ENCODE peak calls at places on chromosomes 13 and 19, in nine cellular contexts. T is HCT116, D is GM23338, M is GM23248, W is OCI-LY7, G is neural progenitor cell, L is SK-N-SH, A is hepatocyte, Y is MM.1S. R is an unnamed sample.

GRCh38 chr19:39335168-39335567 is 675 bp downstream of the GMFG start:
- DNase-seq in T (no peak), D (no peak), M (no peak), W (no peak), G (no peak), L (peak; percentile 14), A (no peak), Y (no peak), R (no peak)

GRCh38 chr13:95133498-95133897 is 167.8 kb downstream of the ABCC4 start:
- DNase-seq in T (no peak), D (no peak), M (no peak), W (no peak), G (no peak), L (no peak), A (no peak), Y (no peak), R (no peak)

GRCh38 chr13:113880651-113881611 is 17.1 kb upstream of the GAS6 start:
- DNase-seq in T (no peak), D (no peak), M (no peak), W (no peak), G (no peak), L (no peak), A (no peak), Y (peak; percentile 89), R (no peak)

GRCh38 chr13:93794197-93794885 is 567.7 kb downstream of the GPC6 start:
- DNase-seq in T (no peak), D (no peak), M (peak; percentile 8), W (no peak), G (no peak), L (no peak), A (no peak), Y (peak; percentile 69), R (no peak)

GRCh38 chr13:35489050-35489449 is 12.6 kb upstream of the MAB21L1 start:
- DNase-seq in T (no peak), D (no peak), M (no peak), W (no peak), G (no peak), L (no peak), A (no peak), Y (no peak), R (no peak)

GRCh38 chr19:40592170-40592569 is 9.0 kb upstream of the LTBP4 start:
- DNase-seq in T (no peak), D (peak; percentile 89), M (peak; percentile 63), W (peak; percentile 79), G (peak; percentile 44), L (peak; percentile 58), A (no peak), Y (peak; percentile 73), R (peak; percentile 64)

GRCh38 chr19:18017275-18018083 is 9.5 kb downstream of the ARRDC2 start:
- DNase-seq in T (no peak), D (no peak), M (no peak), W (no peak), G (no peak), L (no peak), A (no peak), Y (no peak), R (no peak)

GRCh38 chr19:19652482-19653295 is 9.2 kb upstream of the GMIP start:
- DNase-seq in T (no peak), D (no peak), M (peak; percentile 25), W (no peak), G (no peak), L (peak; percentile 25), A (peak; percentile 4), Y (no peak), R (peak; percentile 29)

GRCh38 chr13:97474581-97474980 is 40.6 kb downstream of the RAP2A start:
- DNase-seq in T (no peak), D (no peak), M (no peak), W (no peak), G (no peak), L (no peak), A (no peak), Y (no peak), R (no peak)

GRCh38 chr13:100506600-100507422 is 81.8 kb downstream of the GGACT start:
- DNase-seq in T (no peak), D (no peak), M (no peak), W (no peak), G (no peak), L (no peak), A (no peak), Y (no peak), R (no peak)

GRCh38 chr19:2072757-2073551 is 21.9 kb upstream of the MKNK2 start:
- DNase-seq in T (no peak), D (no peak), M (no peak), W (no peak), G (no peak), L (peak; percentile 6), A (no peak), Y (no peak), R (no peak)

GRCh38 chr19:13022859-13023636 is 27.8 kb downstream of the NFIX start:
- DNase-seq in T (no peak), D (peak; percentile 77), M (peak; percentile 96), W (no peak), G (peak; percentile 77), L (peak; percentile 87), A (peak; percentile 78), Y (peak; percentile 73), R (peak; percentile 94)

GRCh38 chr13:91158015-91158390 is 189.5 kb upstream of the MIR17HG start:
- DNase-seq in T (no peak), D (no peak), M (no peak), W (no peak), G (no peak), L (no peak), A (no peak), Y (no peak), R (peak; percentile 15)

GRCh38 chr13:34578471-34578870 is 363.6 kb upstream of the NBEA start:
- DNase-seq in T (no peak), D (no peak), M (peak; percentile 50), W (no peak), G (no peak), L (no peak), A (no peak), Y (no peak), R (peak; percentile 48)

GRCh38 chr13:97359181-97360057 is 74.5 kb upstream of the RAP2A start:
- DNase-seq in T (peak; percentile 44), D (peak; percentile 88), M (peak; percentile 90), W (peak; percentile 51), G (peak; percentile 80), L (peak; percentile 66), A (peak; percentile 85), Y (peak; percentile 47), R (peak; percentile 68)

GRCh38 chr13:35832551-35832950 is 298.6 kb downstream of the DCLK1 start:
- DNase-seq in T (no peak), D (no peak), M (no peak), W (no peak), G (no peak), L (no peak), A (no peak), Y (no peak), R (no peak)

DNA sequence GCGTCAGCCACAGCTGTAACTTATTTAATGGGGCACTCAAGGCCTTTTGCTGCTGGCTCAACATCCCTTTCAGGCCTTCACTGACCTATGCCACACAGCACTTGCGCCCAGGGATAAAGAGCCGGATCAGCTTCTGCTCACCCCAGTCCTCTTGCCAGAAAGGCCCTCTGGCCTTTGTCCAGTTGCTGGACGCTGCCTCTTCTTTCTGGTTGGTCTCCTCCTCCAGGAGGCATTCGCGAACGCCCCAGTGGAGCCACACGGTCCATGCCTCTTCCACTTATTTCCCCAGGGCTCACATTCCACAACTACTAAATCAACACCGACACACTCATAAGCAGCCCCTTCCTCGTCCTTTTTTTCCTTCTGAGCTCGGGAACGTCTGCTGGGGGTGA is 3.7 kb upstream of the ZNF329 start:
- DNase-seq in T (no peak), D (peak; percentile 46), M (peak; percentile 75), W (no peak), G (peak; percentile 62), L (no peak), A (peak; percentile 58), Y (no peak), R (no peak)
- TF ChIP-seq EZH2phosphoT487 in T (no peak), D (no peak), M (no peak), W (no peak), G (no peak), L (no peak), A (no peak), Y (no peak), R (no peak)

GRCh38 chr19:10882108-10882457 is 10.7 kb downstream of the CARM1 start:
- DNase-seq in T (no peak), D (no peak), M (no peak), W (no peak), G (no peak), L (no peak), A (no peak), Y (no peak), R (no peak)

GRCh38 chr19:10876459-10877240 is 5.3 kb downstream of the CARM1 start:
- DNase-seq in T (no peak), D (no peak), M (peak; percentile 31), W (no peak), G (no peak), L (no peak), A (no peak), Y (no peak), R (no peak)

GRCh38 chr19:10874019-10874418 is 2.7 kb downstream of the CARM1 start:
- DNase-seq in T (no peak), D (no peak), M (no peak), W (no peak), G (no peak), L (no peak), A (no peak), Y (no peak), R (peak; percentile 32)

GRCh38 chr19:10881403-10882107 is 10.2 kb downstream of the CARM1 start:
- DNase-seq in T (no peak), D (peak; percentile 58), M (no peak), W (no peak), G (peak; percentile 69), L (peak; percentile 45), A (no peak), Y (no peak), R (no peak)

DNA sequence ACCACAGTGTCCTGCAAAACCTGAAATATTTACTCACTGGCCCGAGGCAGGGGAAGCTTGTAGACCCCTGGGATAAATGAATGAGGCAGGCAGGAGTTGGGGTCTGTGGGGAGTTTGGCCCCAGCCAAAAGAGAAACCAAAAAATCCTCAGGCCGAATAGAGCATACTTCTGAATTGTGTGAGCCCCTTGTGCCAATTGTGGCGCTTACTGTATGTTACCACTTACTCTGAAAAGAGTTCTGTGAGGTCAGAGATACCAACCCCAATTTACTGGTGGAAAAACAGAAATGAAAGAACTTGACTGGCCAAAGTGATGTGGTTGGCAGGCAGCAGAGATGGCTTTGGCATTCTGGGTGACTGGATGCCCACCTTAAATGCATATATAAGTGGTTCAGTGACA is 6.9 kb downstream of the CARM1 start:
- DNase-seq in T (no peak), D (no peak), M (no peak), W (peak; percentile 50), G (no peak), L (no peak), A (no peak), Y (peak; percentile 66), R (no peak)
- H3K4me1 ChIP-seq in T (peaks cover 82% of the 10 kb centered on the region), D (peaks cover 45% of the 10 kb centered on the region), M (peaks cover under 1% of the 10 kb centered on the region), W (peaks cover 62% of the 10 kb centered on the region), G (peaks cover 22% of the 10 kb centered on the region), L (peaks cover 15% of the 10 kb centered on the region), A (peaks cover 17% of the 10 kb centered on the region), Y (peaks cover 19% of the 10 kb centered on the region), R (peaks cover 3% of the 10 kb centered on the region)

GRCh38 chr13:111967572-111968201 is 99.3 kb upstream of the SOX1 start:
- DNase-seq in T (no peak), D (no peak), M (no peak), W (no peak), G (no peak), L (no peak), A (no peak), Y (no peak), R (no peak)
- TF ChIP-seq EZH2phosphoT487 in T (no peak), D (no peak), M (no peak), W (no peak), G (no peak), L (no peak), A (no peak), Y (no peak), R (no peak)

GRCh38 chr19:10748195-10748923 is 30.5 kb downstream of the DNM2 start:
- DNase-seq in T (no peak), D (no peak), M (no peak), W (no peak), G (no peak), L (no peak), A (no peak), Y (no peak), R (no peak)
- H3K4me1 ChIP-seq in T (peaks cover 67% of the 10 kb centered on the region), D (peaks cover 10% of the 10 kb centered on the region), M (peaks cover 6% of the 10 kb centered on the region), W (peaks cover 8% of the 10 kb centered on the region), G (no peaks in the 10 kb centered on the region), L (peaks cover 38% of the 10 kb centered on the region), A (peaks cover 44% of the 10 kb centered on the region), Y (no peaks in the 10 kb centered on the region), R (peaks cover 29% of the 10 kb centered on the region)

R was measured in PC-3.